ENCODE peak calls at places on chromosomes 5 and 9, in five cellular contexts. Y is GM23248, Q is esophagus squamous epithelium, Z is OCI-LY7, G is heart right ventricle. T is an unnamed sample.
A peak's percentile ranks its signal among the peaks of the same experiment; 100 is the strongest.

GRCh38 chr9:4541848-4542247 is 51.6 kb downstream of the SLC1A1 start:
- DNase-seq in Q (no peak), G (no peak), Y (no peak), Z (no peak), T (no peak)

GRCh38 chr5:2877520-2877919 is 126.0 kb upstream of the IRX2 start:
- DNase-seq in Y (no peak), Q (no peak), Z (no peak), G (no peak), T (no peak)

GRCh38 chr9:12441509-12441908 is 251.7 kb upstream of the TYRP1 start:
- DNase-seq in Z (no peak), G (no peak), Q (no peak), Y (no peak), T (no peak)

GRCh38 chr5:140549237-140550144 is 2.0 kb downstream of the EIF4EBP3 start:
- DNase-seq in Q (no peak), Z (no peak), G (peak; percentile 74), Y (peak; percentile 54), T (no peak)

GRCh38 chr5:89028579-89029272 is 145.7 kb upstream of the MEF2C start:
- DNase-seq in Q (no peak), Y (peak; percentile 77), G (no peak), Z (no peak), T (no peak)

GRCh38 chr5:159262472-159262858 is 625 bp upstream of the UBLCP1 start:
- DNase-seq in G (no peak), Z (no peak), Y (peak; percentile 21), Q (no peak), T (no peak)

GRCh38 chr9:125574136-125574877 is 132.7 kb downstream of the MAPKAP1 start:
- DNase-seq in G (no peak), Z (no peak), Q (no peak), Y (no peak), T (no peak)

GRCh38 chr9:5614985-5615384 is 13.9 kb upstream of the RIC1 start:
- DNase-seq in Z (no peak), Y (no peak), Q (no peak), G (no peak), T (no peak)

GRCh38 chr9:122387526-122387925 is 16.7 kb downstream of the PTGS1 start:
- DNase-seq in G (no peak), Q (no peak), Z (no peak), Y (no peak), T (no peak)

GRCh38 chr5:97383996-97384395 is 200.9 kb upstream of the RIOK2 start:
- DNase-seq in G (no peak), Y (peak; percentile 68), Z (no peak), Q (no peak), T (no peak)

GRCh38 chr9:76720245-76720644 is 44.0 kb upstream of the PCA3 start:
- DNase-seq in Q (no peak), G (no peak), Y (no peak), Z (no peak), T (no peak)

GRCh38 chr9:93587284-93587650 is 10.9 kb downstream of the PHF2 start:
- DNase-seq in Q (no peak), Z (no peak), G (no peak), Y (no peak), T (peak; percentile 52)

GRCh38 chr5:3701694-3702093 is 106.1 kb downstream of the IRX1 start:
- DNase-seq in Y (no peak), G (no peak), Z (no peak), Q (no peak), T (no peak)

GRCh38 chr5:38228914-38229313 is 29.4 kb upstream of the EGFLAM start:
- DNase-seq in Q (no peak), Y (no peak), Z (no peak), G (no peak), T (no peak)

GRCh38 chr5:133356386-133357331 is 255.7 kb downstream of the FSTL4 start:
- DNase-seq in Z (no peak), G (no peak), Q (no peak), Y (no peak), T (no peak)

GRCh38 chr5:159310492-159310891 is 19.8 kb downstream of the IL12B start:
- DNase-seq in G (no peak), Z (no peak), Q (peak; percentile 4), Y (no peak), T (no peak)

GRCh38 chr5:180315762-180316212 is 23.9 kb upstream of the MAPK9 start:
- DNase-seq in Z (peak; percentile 54), G (peak; percentile 50), Q (no peak), Y (peak; percentile 64), T (peak; percentile 70)

GRCh38 chr9:36867672-36868471 is 166.2 kb downstream of the PAX5 start:
- DNase-seq in Y (no peak), Z (no peak), Q (no peak), G (no peak), T (no peak)

GRCh38 chr9:26811106-26811505 is 81.5 kb downstream of the CAAP1 start:
- DNase-seq in Q (no peak), G (no peak), Y (peak; percentile 15), Z (no peak), T (no peak)

GRCh38 chr5:65791721-65792698 is 70.0 kb downstream of the NLN start:
- DNase-seq in Q (no peak), G (no peak), Y (peak; percentile 36), Z (no peak), T (no peak)

GRCh38 chr5:135880801-135881200 is 14.8 kb downstream of the IL9 start:
- DNase-seq in G (no peak), Y (peak; percentile 23), Z (no peak), Q (no peak), T (no peak)

GRCh38 chr5:33379757-33380156 is 61.0 kb upstream of the TARS1 start:
- DNase-seq in Q (no peak), Y (peak; percentile 44), G (no peak), Z (peak; percentile 67), T (no peak)

GRCh38 chr5:76801159-76801802 is 17.5 kb upstream of the F2RL1 start:
- DNase-seq in Y (peak; percentile 88), Q (no peak), G (no peak), Z (no peak), T (peak; percentile 71)

GRCh38 chr9:94900222-94901018 is 173.9 kb downstream of the AOPEP start:
- DNase-seq in G (peak; percentile 39), Y (peak; percentile 94), Q (no peak), Z (no peak), T (no peak)

GRCh38 chr9:99092643-99093491 is 12.0 kb upstream of the TGFBR1 start:
- DNase-seq in Y (no peak), Z (no peak), Q (no peak), G (no peak), T (no peak)

GRCh38 chr9:92639124-92639523 is 30.8 kb downstream of the IPPK start:
- DNase-seq in Q (no peak), Z (no peak), G (no peak), Y (no peak), T (no peak)

GRCh38 chr5:2415678-2416077 is 335.8 kb downstream of the IRX2 start:
- DNase-seq in Y (no peak), Z (no peak), G (no peak), Q (no peak), T (no peak)

GRCh38 chr9:89863837-89864236 is 259.0 kb downstream of the GADD45G start:
- DNase-seq in G (no peak), Q (no peak), Z (no peak), Y (no peak), T (no peak)

GRCh38 chr9:122088880-122089567 is 4.1 kb downstream of the TTLL11 start:
- DNase-seq in Z (no peak), Y (no peak), G (no peak), Q (no peak), T (no peak)

GRCh38 chr5:123283031-123283430 is 140.2 kb downstream of the CEP120 start:
- DNase-seq in Q (no peak), Z (no peak), G (no peak), Y (peak; percentile 49), T (no peak)

GRCh38 chr9:132124800-132125199 is 37.1 kb upstream of the NTNG2 start:
- DNase-seq in Z (no peak), Y (no peak), Q (no peak), G (no peak), T (no peak)
- H3K4me3 ChIP-seq in Z (no peak overlapping the region), Y (no peak overlapping the region), Q (no peak overlapping the region), G (no peak overlapping the region), T (no peak overlapping the region)

GRCh38 chr9:128358861-128359260 is 12.3 kb upstream of the URM1 start:
- DNase-seq in Z (no peak), G (no peak), Q (no peak), Y (peak; percentile 60), T (no peak)

GRCh38 chr9:128362774-128363173 is 8.4 kb upstream of the URM1 start:
- DNase-seq in Z (no peak), Y (no peak), Q (no peak), G (no peak), T (no peak)

GRCh38 chr9:128361296-128361980 is 9.7 kb upstream of the URM1 start:
- DNase-seq in Y (peak; percentile 40), Q (no peak), Z (no peak), G (no peak), T (no peak)

GRCh38 chr9:128361981-128362646 is 9.1 kb upstream of the URM1 start:
- DNase-seq in Z (peak; percentile 73), Y (peak; percentile 93), G (peak; percentile 85), Q (no peak), T (peak; percentile 91)

GRCh38 chr9:128360826-128361225 is 10.3 kb upstream of the URM1 start:
- DNase-seq in G (no peak), Y (no peak), Z (no peak), Q (no peak), T (no peak)
- H3K27ac ChIP-seq in G (no peak overlapping the region), Y (no peak overlapping the region), Z (no peak overlapping the region), Q (peak overlapping the region; percentile 70), T (no peak overlapping the region)

GRCh38 chr9:21682981-21683380 is 119.5 kb upstream of the MTAP start:
- DNase-seq in Z (no peak), Q (no peak), Y (peak; percentile 75), G (no peak), T (no peak)
- H3K4me1 ChIP-seq in Z (no peaks in the 10 kb centered on the region), Q (peaks cover 18% of the 10 kb centered on the region), Y (peaks cover 99% of the 10 kb centered on the region), G (no peaks in the 10 kb centered on the region), T (no peaks in the 10 kb centered on the region)

GRCh38 chr9:78031826-78032598 is 401 bp upstream of the GNAQ start:
- DNase-seq in Z (no peak), Q (peak; percentile 29), G (peak; percentile 93), Y (peak; percentile 94), T (peak; percentile 97)

GRCh38 chr9:78032599-78033457 is 1.2 kb upstream of the GNAQ start:
- DNase-seq in Q (no peak), Z (no peak), G (no peak), Y (no peak), T (no peak)

GRCh38 chr9:78038620-78039300 is 7.1 kb upstream of the GNAQ start:
- DNase-seq in Q (no peak), Z (no peak), G (no peak), Y (peak; percentile 21), T (no peak)

GRCh38 chr9:78033870-78034269 is 2.3 kb upstream of the GNAQ start:
- DNase-seq in Y (no peak), Q (no peak), G (no peak), Z (no peak), T (no peak)

DNA sequence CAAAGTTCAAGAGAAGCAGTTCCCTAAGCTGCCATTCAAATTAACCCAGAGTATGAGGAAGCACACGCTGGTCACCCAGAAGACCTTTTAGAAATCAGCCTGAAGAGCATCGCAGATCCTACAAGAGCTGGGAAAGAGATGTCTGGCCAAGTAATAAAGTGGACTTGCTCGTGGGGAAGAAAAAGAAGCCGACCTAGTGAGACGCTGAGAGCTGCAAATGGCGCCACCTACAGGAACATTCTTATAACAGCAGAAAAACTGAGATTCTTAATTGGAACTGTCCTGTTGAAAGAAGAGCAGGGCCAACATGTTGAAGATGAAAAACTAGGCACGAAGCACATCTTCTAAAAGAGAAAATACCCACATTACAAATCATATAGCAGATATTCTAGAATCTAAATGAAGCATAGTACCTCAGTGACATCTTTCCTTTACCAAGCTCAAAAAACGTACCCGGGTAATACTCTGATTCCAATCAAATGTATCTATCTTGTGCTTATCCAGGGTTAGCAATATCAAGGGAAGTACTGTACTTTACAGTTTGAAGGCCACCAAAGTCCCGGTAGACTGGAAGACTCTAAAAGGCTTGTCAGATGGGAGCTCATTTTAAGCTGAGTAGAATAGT is 3.9 kb upstream of the GNAQ start:
- DNase-seq in Y (peak; percentile 84), G (peak; percentile 71), Z (peak; percentile 53), Q (no peak), T (no peak)
- H3K4me3 ChIP-seq in Y (peak overlapping the region; percentile 28), G (no peak overlapping the region), Z (no peak overlapping the region), Q (no peak overlapping the region), T (no peak overlapping the region)